ENCODE peak calls at places on chromosome 4, in four cellular contexts. R is HL-60, I is K562, W is GM12878. F is an unnamed sample.

GRCh38 chr4:181528570-181529184 is 714.5 kb upstream of the TENM3 start:
- DNase-seq in R (peak; percentile 42), I (peak; percentile 59), W (peak; percentile 8), F (no peak)

GRCh38 chr4:10053635-10054453 is 32.5 kb upstream of the SLC2A9 start:
- DNase-seq in R (no peak), I (no peak), W (no peak), F (no peak)

GRCh38 chr4:52299120-52299519 is 248.0 kb downstream of the SPATA18 start:
- DNase-seq in R (no peak), I (no peak), W (no peak), F (no peak)

GRCh38 chr4:15670576-15670975 is 11.1 kb upstream of the FAM200B start:
- DNase-seq in R (no peak), I (no peak), W (no peak), F (no peak)

GRCh38 chr4:158020734-158021346 is 152.0 kb downstream of the GASK1B start:
- DNase-seq in R (no peak), I (no peak), W (no peak), F (no peak)

GRCh38 chr4:152033621-152034020 is 272.8 kb upstream of the GATB start:
- DNase-seq in R (no peak), I (no peak), W (no peak), F (no peak)

GRCh38 chr4:37628977-37629609 is 57.1 kb downstream of the RELL1 start:
- DNase-seq in R (peak; percentile 14), I (peak; percentile 45), W (no peak), F (no peak)

GRCh38 chr4:172654482-172654881 is 514.1 kb upstream of the GALNT7 start:
- DNase-seq in R (no peak), I (no peak), W (no peak), F (no peak)

GRCh38 chr4:69594382-69594781 is 45.1 kb downstream of the UGT2A2 start:
- DNase-seq in R (no peak), I (no peak), W (no peak), F (no peak)

GRCh38 chr4:150262611-150263010 is 184.4 kb downstream of the DCLK2 start:
- DNase-seq in R (no peak), I (no peak), W (no peak), F (no peak)

GRCh38 chr4:169315530-169316306 is 45.0 kb upstream of the SH3RF1 start:
- DNase-seq in R (no peak), I (no peak), W (no peak), F (no peak)

GRCh38 chr4:23903859-23904438 is 14.1 kb upstream of the PPARGC1A start:
- DNase-seq in R (no peak), I (no peak), W (no peak), F (no peak)

GRCh38 chr4:75195111-75195510 is 262.2 kb downstream of the PARM1 start:
- DNase-seq in R (no peak), I (peak; percentile 11), W (no peak), F (no peak)

GRCh38 chr4:123621072-123621705 is 224.6 kb downstream of the SPRY1 start:
- DNase-seq in R (no peak), I (no peak), W (no peak), F (no peak)

GRCh38 chr4:109332926-109333464 is 30.5 kb upstream of the COL25A1 start:
- DNase-seq in R (no peak), I (peak; percentile 54), W (no peak), F (no peak)

GRCh38 chr4:121227254-121227867 is 63.2 kb upstream of the TNIP3 start:
- DNase-seq in R (no peak), I (no peak), W (peak; percentile 24), F (no peak)

GRCh38 chr4:119105605-119106004 is 30.0 kb upstream of the MYOZ2 start:
- DNase-seq in R (no peak), I (no peak), W (no peak), F (no peak)

GRCh38 chr4:63620271-63620670 is 789.0 kb downstream of the TECRL start:
- DNase-seq in R (no peak), I (no peak), W (no peak), F (no peak)

GRCh38 chr4:78225236-78225635 is 168.1 kb downstream of the FRAS1 start:
- DNase-seq in R (no peak), I (no peak), W (no peak), F (no peak)

GRCh38 chr4:146550161-146550560 is 28.4 kb upstream of the SLC10A7 start:
- DNase-seq in R (peak; percentile 62), I (no peak), W (no peak), F (no peak)

GRCh38 chr4:75555294-75556164 is at the start of gene ODAPH:
- DNase-seq in R (no peak), I (peak; percentile 25), W (peak; percentile 42), F (peak; percentile 18)

GRCh38 chr4:121182296-121182695 is 18.2 kb upstream of the TNIP3 start:
- DNase-seq in R (peak; percentile 50), I (no peak), W (no peak), F (no peak)

GRCh38 chr4:98242538-98242937 is 18.6 kb upstream of the RAP1GDS1 start:
- DNase-seq in R (no peak), I (no peak), W (no peak), F (no peak)

GRCh38 chr4:56742080-56742871 is 61.2 kb upstream of the HOPX start:
- DNase-seq in R (no peak), I (no peak), W (no peak), F (no peak)

GRCh38 chr4:26206339-26206738 is 114.5 kb upstream of the RBPJ start:
- DNase-seq in R (no peak), I (no peak), W (no peak), F (no peak)

GRCh38 chr4:137545461-137545861 is 13.2 kb upstream of the PCDH18 start:
- DNase-seq in R (no peak), I (no peak), W (no peak), F (no peak)

GRCh38 chr4:119132306-119132705 is 3.3 kb upstream of the MYOZ2 start:
- DNase-seq in R (no peak), I (no peak), W (no peak), F (no peak)

GRCh38 chr4:142846105-142846728 is at the start of gene INPP4B:
- DNase-seq in R (peak; percentile 15), I (no peak), W (no peak), F (no peak)

GRCh38 chr4:1154126-1154522 is 18.3 kb downstream of the SPON2 start:
- DNase-seq in R (no peak), I (peak; percentile 31), W (no peak), F (no peak)
- TF ChIP-seq SPI1 in R (no peak), I (no peak), W (no peak), F (no peak)

GRCh38 chr4:141807073-141807472 is 170.7 kb downstream of the IL15 start:
- DNase-seq in R (no peak), I (no peak), W (no peak), F (no peak)
- TF ChIP-seq SPI1 in R (no peak), I (no peak), W (no peak), F (no peak)

GRCh38 chr4:43564601-43565000 is 672.1 kb downstream of the GRXCR1 start:
- DNase-seq in R (no peak), I (no peak), W (no peak), F (no peak)
- TF ChIP-seq SPI1 in R (no peak), I (no peak), W (no peak), F (no peak)

GRCh38 chr4:100593933-100594332 is 76.1 kb upstream of the EMCN start:
- DNase-seq in R (peak; percentile 83), I (no peak), W (no peak), F (no peak)

GRCh38 chr4:100590308-100590707 is 72.5 kb upstream of the EMCN start:
- DNase-seq in R (no peak), I (no peak), W (no peak), F (no peak)

GRCh38 chr4:100588076-100588475 is 70.3 kb upstream of the EMCN start:
- DNase-seq in R (no peak), I (no peak), W (no peak), F (no peak)

DNA sequence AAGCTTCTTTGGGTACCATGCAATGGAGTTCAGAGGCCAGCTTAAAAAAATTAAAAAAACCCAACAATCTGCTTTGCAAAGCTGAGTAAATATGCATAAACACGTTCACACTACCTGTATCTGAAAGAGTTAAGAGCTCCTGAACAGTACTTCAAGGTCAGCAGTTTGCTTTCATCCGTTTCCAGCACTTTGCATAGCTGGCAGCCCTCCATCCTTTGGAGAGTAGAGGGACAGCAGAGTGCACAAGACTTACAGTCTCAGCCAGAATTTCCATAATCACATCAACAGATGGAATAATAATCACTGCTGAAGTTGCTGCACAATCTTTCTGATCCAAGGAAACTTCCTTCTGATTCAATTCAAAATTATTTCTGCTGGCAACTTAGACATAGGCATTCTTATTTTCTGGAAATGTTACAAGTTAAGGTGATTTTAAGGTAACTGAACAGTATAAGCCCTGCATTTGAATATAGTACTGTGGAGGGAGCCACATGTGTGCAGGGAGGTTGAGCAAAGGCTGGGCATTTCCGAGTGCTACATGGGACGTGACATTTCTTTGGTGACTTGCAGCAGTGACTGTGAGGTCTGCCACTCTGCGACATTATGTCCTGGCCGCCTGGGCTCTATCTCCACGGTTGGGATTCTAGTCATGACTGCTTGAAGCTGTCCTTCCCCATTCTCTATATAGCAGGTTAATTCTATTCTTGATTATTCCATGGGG is 73.5 kb upstream of the EMCN start:
- DNase-seq in R (no peak), I (no peak), W (no peak), F (no peak)
- TF ChIP-seq SPI1 in R (no peak), I (no peak), W (no peak), F (no peak)

GRCh38 chr4:40948017-40948416 is 198.3 kb downstream of the NSUN7 start:
- DNase-seq in R (no peak), I (no peak), W (no peak), F (no peak)
- TF ChIP-seq SPI1 in R (no peak), I (no peak), W (no peak), F (no peak)

GRCh38 chr4:112664611-112665010 is 27.7 kb downstream of the LARP7 start:
- DNase-seq in R (no peak), I (no peak), W (no peak), F (no peak)
- TF ChIP-seq SPI1 in R (no peak), I (no peak), W (no peak), F (no peak)

GRCh38 chr4:71287305-71287704 is 51.5 kb upstream of the SLC4A4 start:
- DNase-seq in R (no peak), I (no peak), W (no peak), F (no peak)

GRCh38 chr4:71292228-71292627 is 46.6 kb upstream of the SLC4A4 start:
- DNase-seq in R (no peak), I (no peak), W (no peak), F (no peak)

GRCh38 chr4:71288875-71289274 is 49.9 kb upstream of the SLC4A4 start:
- DNase-seq in R (no peak), I (no peak), W (no peak), F (no peak)

GRCh38 chr4:71290481-71290880 is 48.3 kb upstream of the SLC4A4 start:
- DNase-seq in R (no peak), I (no peak), W (no peak), F (no peak)

GRCh38 chr4:71290074-71290473 is 48.7 kb upstream of the SLC4A4 start:
- DNase-seq in R (no peak), I (no peak), W (no peak), F (no peak)
- TF ChIP-seq SPI1 in R (no peak), I (no peak), W (no peak), F (no peak)